ENCODE peak calls at places on chromosomes 5 and 9, in ten cellular contexts. One of them, this sample, is unnamed.

GRCh38 chr9:72396247-72397091 is 31.5 kb upstream of the ZFAND5 start:
- DNase-seq in PC-3: peak
- DNase-seq in A549: peak
- DNase-seq in aorta: no peak
- DNase-seq in GDM1: no peak
- DNase-seq in HEK293T: no peak
- DNase-seq in activated CD4-positive, alpha-beta T cell treated with anti-CD3 and anti-CD28 coated beads, Interleukin-2, amount 50 U/mL, for 48 hours: no peak
- DNase-seq in occipital lobe: no peak
- DNase-seq in B cell: no peak
- DNase-seq in stimulated activated CD8-positive, alpha-beta memory T cell treated with anti-CD3 and anti-CD28 coated beads, Interleukin-12 subunit alpha, Interleukin-12 subunit beta, amount 100 ng/mL, for 4 hours: no peak
- DNase-seq in this sample: no peak

GRCh38 chr5:139821806-139822552 is 26.4 kb downstream of the PSD2 start:
- DNase-seq in PC-3: no peak
- DNase-seq in A549: no peak
- DNase-seq in aorta: peak
- DNase-seq in GDM1: no peak
- DNase-seq in HEK293T: no peak
- DNase-seq in activated CD4-positive, alpha-beta T cell treated with anti-CD3 and anti-CD28 coated beads, Interleukin-2, amount 50 U/mL, for 48 hours: no peak
- DNase-seq in occipital lobe: no peak
- DNase-seq in B cell: no peak
- DNase-seq in stimulated activated CD8-positive, alpha-beta memory T cell treated with anti-CD3 and anti-CD28 coated beads, Interleukin-12 subunit alpha, Interleukin-12 subunit beta, amount 100 ng/mL, for 4 hours: no peak
- DNase-seq in this sample: no peak

GRCh38 chr9:35940474-35941467 is 17.2 kb downstream of the OR2S2 start:
- DNase-seq in PC-3: no peak
- DNase-seq in A549: no peak
- DNase-seq in aorta: no peak
- DNase-seq in GDM1: no peak
- DNase-seq in HEK293T: no peak
- DNase-seq in activated CD4-positive, alpha-beta T cell treated with anti-CD3 and anti-CD28 coated beads, Interleukin-2, amount 50 U/mL, for 48 hours: peak
- DNase-seq in occipital lobe: no peak
- DNase-seq in B cell: no peak
- DNase-seq in stimulated activated CD8-positive, alpha-beta memory T cell treated with anti-CD3 and anti-CD28 coated beads, Interleukin-12 subunit alpha, Interleukin-12 subunit beta, amount 100 ng/mL, for 4 hours: no peak
- DNase-seq in this sample: no peak

GRCh38 chr5:50874277-50874984 is 208.0 kb downstream of the PARP8 start:
- DNase-seq in PC-3: no peak
- DNase-seq in A549: no peak
- DNase-seq in aorta: peak
- DNase-seq in GDM1: peak
- DNase-seq in HEK293T: no peak
- DNase-seq in activated CD4-positive, alpha-beta T cell treated with anti-CD3 and anti-CD28 coated beads, Interleukin-2, amount 50 U/mL, for 48 hours: no peak
- DNase-seq in occipital lobe: no peak
- DNase-seq in B cell: no peak
- DNase-seq in stimulated activated CD8-positive, alpha-beta memory T cell treated with anti-CD3 and anti-CD28 coated beads, Interleukin-12 subunit alpha, Interleukin-12 subunit beta, amount 100 ng/mL, for 4 hours: no peak
- DNase-seq in this sample: no peak

GRCh38 chr9:108552459-108553040 is 303.2 kb downstream of the ACTL7B start:
- DNase-seq in PC-3: peak
- DNase-seq in A549: peak
- DNase-seq in aorta: no peak
- DNase-seq in GDM1: no peak
- DNase-seq in HEK293T: no peak
- DNase-seq in activated CD4-positive, alpha-beta T cell treated with anti-CD3 and anti-CD28 coated beads, Interleukin-2, amount 50 U/mL, for 48 hours: no peak
- DNase-seq in occipital lobe: no peak
- DNase-seq in B cell: no peak
- DNase-seq in stimulated activated CD8-positive, alpha-beta memory T cell treated with anti-CD3 and anti-CD28 coated beads, Interleukin-12 subunit alpha, Interleukin-12 subunit beta, amount 100 ng/mL, for 4 hours: no peak
- DNase-seq in this sample: no peak

GRCh38 chr9:126723807-126724172 is 81.0 kb upstream of the ZBTB43 start:
- DNase-seq in PC-3: no peak
- DNase-seq in A549: no peak
- DNase-seq in aorta: no peak
- DNase-seq in GDM1: no peak
- DNase-seq in HEK293T: no peak
- DNase-seq in activated CD4-positive, alpha-beta T cell treated with anti-CD3 and anti-CD28 coated beads, Interleukin-2, amount 50 U/mL, for 48 hours: no peak
- DNase-seq in occipital lobe: no peak
- DNase-seq in B cell: no peak
- DNase-seq in stimulated activated CD8-positive, alpha-beta memory T cell treated with anti-CD3 and anti-CD28 coated beads, Interleukin-12 subunit alpha, Interleukin-12 subunit beta, amount 100 ng/mL, for 4 hours: no peak
- DNase-seq in this sample: no peak

GRCh38 chr9:112844771-112845542 is 45.7 kb downstream of the SLC46A2 start:
- DNase-seq in PC-3: peak
- DNase-seq in A549: peak
- DNase-seq in aorta: peak
- DNase-seq in GDM1: peak
- DNase-seq in HEK293T: peak
- DNase-seq in activated CD4-positive, alpha-beta T cell treated with anti-CD3 and anti-CD28 coated beads, Interleukin-2, amount 50 U/mL, for 48 hours: peak
- DNase-seq in occipital lobe: peak
- DNase-seq in B cell: peak
- DNase-seq in stimulated activated CD8-positive, alpha-beta memory T cell treated with anti-CD3 and anti-CD28 coated beads, Interleukin-12 subunit alpha, Interleukin-12 subunit beta, amount 100 ng/mL, for 4 hours: peak
- DNase-seq in this sample: peak

GRCh38 chr9:135552698-135553161 is 6.8 kb downstream of the OBP2A start:
- DNase-seq in PC-3: no peak
- DNase-seq in A549: no peak
- DNase-seq in aorta: no peak
- DNase-seq in GDM1: no peak
- DNase-seq in HEK293T: no peak
- DNase-seq in activated CD4-positive, alpha-beta T cell treated with anti-CD3 and anti-CD28 coated beads, Interleukin-2, amount 50 U/mL, for 48 hours: no peak
- DNase-seq in occipital lobe: no peak
- DNase-seq in B cell: no peak
- DNase-seq in stimulated activated CD8-positive, alpha-beta memory T cell treated with anti-CD3 and anti-CD28 coated beads, Interleukin-12 subunit alpha, Interleukin-12 subunit beta, amount 100 ng/mL, for 4 hours: no peak
- DNase-seq in this sample: no peak

This sample was measured in NAMALWA.